ENCODE peak calls at places on chromosome 12, in seven cellular contexts. Y is foreskin melanocyte, U is psoas muscle, N is T-cell, F is NCI-H2171, V is D721Med, I is renal cortical epithelial cell. Q is an unnamed sample.

GRCh38 chr12:71194657-71195056 is 36.9 kb upstream of the TSPAN8 start:
- DNase-seq in V (no peak), Y (no peak), N (no peak), U (no peak), I (no peak), F (no peak), Q (no peak)

GRCh38 chr12:55877824-55878223 is 35.1 kb upstream of the MMP19 start:
- DNase-seq in Y (no peak), N (no peak), I (no peak), F (no peak), V (no peak), U (no peak), Q (no peak)

GRCh38 chr12:107518868-107519267 is 166.7 kb upstream of the PWP1 start:
- DNase-seq in U (no peak), V (no peak), Y (no peak), F (no peak), I (no peak), N (no peak), Q (no peak)

GRCh38 chr12:66159088-66159487 is 10.7 kb downstream of the TMBIM4 start:
- DNase-seq in F (no peak), N (no peak), V (no peak), U (no peak), I (no peak), Y (peak; percentile 39), Q (no peak)

GRCh38 chr12:113961921-113962710 is 4.0 kb downstream of the RBM19 start:
- DNase-seq in U (no peak), N (no peak), F (no peak), V (no peak), I (peak; percentile 79), Y (no peak), Q (no peak)

GRCh38 chr12:93245543-93245942 is 132.2 kb upstream of the NUDT4 start:
- DNase-seq in I (no peak), N (peak; percentile 52), U (no peak), V (no peak), Y (no peak), F (no peak), Q (no peak)

GRCh38 chr12:10301103-10301502 is 6.6 kb upstream of the KLRD1 start:
- DNase-seq in F (no peak), N (no peak), V (no peak), I (peak; percentile 23), Y (peak; percentile 29), U (no peak), Q (no peak)

GRCh38 chr12:29072631-29073030 is 76.4 kb upstream of the FAR2 start:
- DNase-seq in U (no peak), N (no peak), V (no peak), Y (peak; percentile 65), F (no peak), I (peak; percentile 75), Q (no peak)